ENCODE peak calls at places on chromosome 18, in seven cellular contexts. M is right atrium auricular region, Y is tibial artery, U is tibial nerve, B is neural progenitor cell, Z is cardiac muscle cell, S is heart right ventricle. C is an unnamed sample.
A peak's percentile ranks its signal among the peaks of the same experiment; 100 is the strongest.

GRCh38 chr18:12076424-12077140 is 17.1 kb upstream of the ANKRD62 start:
- DNase-seq in M (no peak), Y (no peak), U (no peak), B (peak; percentile 86), Z (peak; percentile 74), S (no peak), C (peak; percentile 49)

GRCh38 chr18:2442726-2443275 is 128.5 kb downstream of the METTL4 start:
- DNase-seq in M (no peak), Y (no peak), U (no peak), B (no peak), Z (no peak), S (no peak), C (no peak)

GRCh38 chr18:5456577-5457466 is 87.0 kb downstream of the EPB41L3 start:
- DNase-seq in M (peak; percentile 66), Y (no peak), U (peak; percentile 17), B (peak; percentile 81), Z (peak; percentile 37), S (no peak), C (no peak)

GRCh38 chr18:63025251-63025710 is 294.3 kb downstream of the BCL2 start:
- DNase-seq in M (no peak), Y (no peak), U (no peak), B (peak; percentile 75), Z (peak; percentile 56), S (peak; percentile 19), C (no peak)

GRCh38 chr18:39660141-39660540 is 2094.5 kb upstream of the CELF4 start:
- DNase-seq in M (no peak), Y (no peak), U (no peak), B (no peak), Z (no peak), S (no peak), C (no peak)

GRCh38 chr18:77068890-77069312 is 63.7 kb downstream of the MBP start:
- DNase-seq in M (no peak), Y (no peak), U (no peak), B (peak; percentile 43), Z (no peak), S (no peak), C (peak; percentile 42)

GRCh38 chr18:79108520-79109215 is 39.5 kb downstream of the ATP9B start:
- DNase-seq in M (no peak), Y (no peak), U (no peak), B (no peak), Z (no peak), S (no peak), C (no peak)

GRCh38 chr18:78875268-78875997 is 104.2 kb upstream of the SALL3 start:
- DNase-seq in M (peak; percentile 56), Y (no peak), U (peak; percentile 20), B (peak; percentile 72), Z (peak; percentile 44), S (no peak), C (no peak)

GRCh38 chr18:37253424-37254255 is 312.0 kb downstream of the CELF4 start:
- DNase-seq in M (no peak), Y (no peak), U (no peak), B (peak; percentile 89), Z (peak; percentile 91), S (no peak), C (no peak)

GRCh38 chr18:32091325-32091723 is 350 bp upstream of the RNF138 start:
- DNase-seq in M (no peak), Y (no peak), U (no peak), B (no peak), Z (no peak), S (no peak), C (no peak)

GRCh38 chr18:21306368-21306767 is 64.3 kb downstream of the GREB1L start:
- DNase-seq in M (no peak), Y (no peak), U (no peak), B (no peak), Z (no peak), S (no peak), C (no peak)

GRCh38 chr18:21305621-21306020 is 63.6 kb downstream of the GREB1L start:
- DNase-seq in M (no peak), Y (no peak), U (no peak), B (no peak), Z (no peak), S (no peak), C (no peak)

GRCh38 chr18:21300616-21301200 is 58.7 kb downstream of the GREB1L start:
- DNase-seq in M (no peak), Y (no peak), U (no peak), B (no peak), Z (no peak), S (no peak), C (no peak)

GRCh38 chr18:21303913-21304312 is 61.9 kb downstream of the GREB1L start:
- DNase-seq in M (no peak), Y (no peak), U (no peak), B (no peak), Z (no peak), S (no peak), C (no peak)

DNA sequence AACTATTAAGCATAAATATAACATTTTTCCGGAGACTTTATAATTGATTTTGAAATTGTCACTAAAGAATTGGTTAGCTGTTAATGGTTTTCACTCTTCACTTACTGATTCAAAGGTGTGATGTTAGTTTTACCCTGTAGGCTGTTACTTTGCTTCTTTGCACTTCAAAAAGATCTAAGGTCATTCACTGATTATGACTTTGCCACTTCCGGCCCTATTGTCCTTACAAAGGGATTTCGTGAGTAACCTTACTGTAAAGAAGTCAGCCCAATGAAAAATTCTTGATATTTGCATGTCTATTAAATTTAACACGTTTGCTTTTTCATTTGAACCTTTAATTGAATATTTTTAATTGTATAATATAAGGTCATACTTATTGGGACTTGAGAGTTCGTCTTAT is 61.4 kb downstream of the GREB1L start:
- DNase-seq in M (no peak), Y (no peak), U (no peak), B (no peak), Z (no peak), S (no peak), C (no peak)
- H3K27ac ChIP-seq in M (no peak overlapping the region), Y (no peak overlapping the region), U (no peak overlapping the region), B (no peak overlapping the region), Z (no peak overlapping the region), S (no peak overlapping the region), C (no peak overlapping the region)

DNA sequence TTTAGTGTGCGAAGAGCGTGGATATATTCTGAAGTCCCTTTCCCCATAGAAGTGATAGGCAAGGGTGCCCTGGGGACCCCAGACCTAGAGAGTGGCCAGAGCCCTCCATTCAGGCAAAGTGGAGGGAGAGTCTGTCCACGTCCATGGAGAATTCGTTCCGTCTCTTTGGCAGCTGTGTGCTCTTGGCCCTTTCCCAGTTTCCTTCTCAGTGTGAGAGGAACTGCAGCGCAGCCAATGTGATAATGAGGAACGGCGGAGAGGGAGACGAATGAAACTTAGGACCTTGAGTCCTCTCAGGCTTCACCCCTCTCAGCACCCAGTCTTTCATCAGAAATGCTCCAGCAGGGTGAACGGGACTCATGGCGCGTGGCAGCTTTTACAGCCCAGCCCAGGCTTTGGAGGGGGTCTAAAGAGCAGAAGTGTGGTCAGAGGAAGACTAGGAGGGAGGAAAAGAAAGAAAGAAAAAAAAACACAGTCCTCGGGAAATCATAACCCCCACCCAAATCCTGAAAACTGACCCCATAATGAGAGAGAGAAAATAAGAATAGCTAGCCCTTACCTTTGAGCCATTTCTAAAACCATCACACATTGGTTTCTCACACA is 95.0 kb upstream of the RIOK3 start:
- DNase-seq in M (peak; percentile 77), Y (peak; percentile 81), U (peak; percentile 69), B (no peak), Z (no peak), S (peak; percentile 79), C (peak; percentile 67)
- H3K4me3 ChIP-seq in M (no peak overlapping the region), Y (peak overlapping the region; percentile 13), U (peak overlapping the region; percentile 6), B (no peak overlapping the region), Z (no peak overlapping the region), S (peak overlapping the region; percentile 38), C (peak overlapping the region; percentile 31)

GRCh38 chr18:57776354-57776753 is 26.8 kb downstream of the ATP8B1 start:
- DNase-seq in M (no peak), Y (no peak), U (no peak), B (no peak), Z (no peak), S (no peak), C (no peak)
- H3K27ac ChIP-seq in M (peak overlapping the region; percentile 44), Y (peak overlapping the region; percentile 33), U (peak overlapping the region; percentile 32), B (no peak overlapping the region), Z (no peak overlapping the region), S (no peak overlapping the region), C (peak overlapping the region; percentile 21)

GRCh38 chr18:3665187-3665586 is 215.2 kb downstream of the TGIF1 start:
- DNase-seq in M (no peak), Y (no peak), U (no peak), B (no peak), Z (no peak), S (no peak), C (no peak)
- H3K4me3 ChIP-seq in M (no peak overlapping the region), Y (no peak overlapping the region), U (no peak overlapping the region), B (peak overlapping the region; percentile 39), Z (no peak overlapping the region), S (no peak overlapping the region), C (no peak overlapping the region)

DNA sequence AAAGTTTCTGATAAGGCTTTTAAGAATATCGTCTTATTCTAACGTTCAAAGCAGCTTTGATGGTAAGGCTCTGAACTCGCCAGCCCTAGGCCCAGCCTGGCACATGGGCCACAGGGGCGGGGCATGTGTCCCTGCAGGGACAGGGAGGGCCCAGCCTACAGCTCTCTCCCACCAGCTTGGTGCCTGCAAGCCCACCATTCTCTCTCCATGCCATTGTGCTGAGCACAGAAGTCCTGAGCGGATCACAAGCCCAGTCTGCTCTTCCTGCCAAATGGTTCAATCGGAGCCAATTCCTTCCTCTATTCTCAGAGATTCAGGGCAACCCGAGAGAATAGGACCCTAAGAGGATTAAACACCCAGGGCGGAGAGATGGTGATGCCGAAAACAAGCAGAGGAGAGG is 50.3 kb upstream of the APCDD1 start:
- DNase-seq in M (no peak), Y (no peak), U (no peak), B (peak; percentile 92), Z (no peak), S (no peak), C (no peak)
- H3K27ac ChIP-seq in M (peak overlapping the region; percentile 26), Y (no peak overlapping the region), U (peak overlapping the region; percentile 78), B (peak overlapping the region; percentile 90), Z (no peak overlapping the region), S (no peak overlapping the region), C (no peak overlapping the region)

GRCh38 chr18:46334200-46334553 is 230.0 kb downstream of the HAUS1 start:
- DNase-seq in M (no peak), Y (no peak), U (no peak), B (no peak), Z (no peak), S (no peak), C (no peak)

GRCh38 chr18:46333371-46334199 is 229.4 kb downstream of the HAUS1 start:
- DNase-seq in M (no peak), Y (no peak), U (no peak), B (peak; percentile 86), Z (peak; percentile 74), S (peak; percentile 42), C (peak; percentile 60)

GRCh38 chr18:46331316-46331715 is 227.1 kb downstream of the HAUS1 start:
- DNase-seq in M (no peak), Y (no peak), U (no peak), B (no peak), Z (no peak), S (no peak), C (no peak)

GRCh38 chr18:46332286-46332801 is 228.2 kb downstream of the HAUS1 start:
- DNase-seq in M (no peak), Y (no peak), U (no peak), B (no peak), Z (no peak), S (no peak), C (no peak)

DNA sequence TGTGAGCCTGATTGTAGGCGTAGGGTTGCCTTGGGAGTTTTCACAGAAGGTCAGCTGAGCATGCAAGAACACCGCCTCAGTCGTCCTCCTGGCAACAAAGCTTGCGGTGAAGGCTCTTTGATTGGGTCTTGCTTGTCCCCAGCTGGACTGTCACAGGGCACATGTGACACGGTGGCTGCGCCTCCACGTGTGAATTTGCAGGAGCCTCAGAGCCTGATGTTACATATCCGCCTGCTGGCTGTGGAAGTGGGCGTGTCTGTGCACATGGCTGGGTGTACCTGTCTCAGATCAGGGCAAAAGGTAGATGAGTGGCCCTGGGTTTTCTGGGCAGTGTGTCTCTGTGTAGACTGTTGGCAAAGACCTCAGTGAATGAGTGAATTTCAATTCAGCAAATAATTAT is 228.8 kb downstream of the HAUS1 start:
- DNase-seq in M (no peak), Y (no peak), U (no peak), B (peak; percentile 62), Z (no peak), S (peak; percentile 17), C (no peak)
- H3K4me3 ChIP-seq in M (no peak overlapping the region), Y (no peak overlapping the region), U (no peak overlapping the region), B (peak overlapping the region; percentile 98), Z (peak overlapping the region; percentile 99), S (peak overlapping the region; percentile 85), C (peak overlapping the region; percentile 75)

C was measured in psoas muscle.